ENCODE peak calls at places on chromosomes 16 and 17, in five cellular contexts. R is GM12865, H is HFFc6, I is left lung, C is OCI-LY7. Q is an unnamed sample.

GRCh38 chr17:65100316-65101140 is 36.6 kb upstream of the RGS9 start:
- DNase-seq in H (peak; percentile 30), R (peak; percentile 92), C (peak; percentile 91), I (peak; percentile 89), Q (peak; percentile 81)

GRCh38 chr17:79600613-79601221 is 10.1 kb downstream of the RBFOX3 start:
- DNase-seq in C (no peak), R (no peak), H (no peak), I (no peak), Q (no peak)

GRCh38 chr17:40448639-40449261 is 5.5 kb downstream of the IGFBP4 start:
- DNase-seq in I (peak; percentile 83), C (no peak), H (no peak), R (no peak), Q (no peak)

GRCh38 chr17:12591336-12591735 is 74.4 kb upstream of the MYOCD start:
- DNase-seq in R (no peak), H (peak; percentile 6), I (no peak), C (no peak), Q (no peak)

GRCh38 chr16:84950906-84951305 is 60.4 kb downstream of the ZDHHC7 start:
- DNase-seq in C (peak; percentile 49), I (no peak), R (peak; percentile 55), H (no peak), Q (peak; percentile 61)

GRCh38 chr17:50051082-50051576 is 4.8 kb upstream of the ITGA3 start:
- DNase-seq in C (no peak), I (no peak), H (peak; percentile 81), R (peak; percentile 47), Q (peak; percentile 90)

GRCh38 chr17:78769200-78769773 is 12.8 kb downstream of the CYTH1 start:
- DNase-seq in H (no peak), I (no peak), C (peak; percentile 51), R (peak; percentile 41), Q (peak; percentile 58)

GRCh38 chr17:49975531-49975930 is 6.5 kb downstream of the DLX4 start:
- DNase-seq in I (no peak), H (no peak), R (no peak), C (no peak), Q (no peak)

GRCh38 chr16:76787394-76787793 is 403.6 kb upstream of the MON1B start:
- DNase-seq in I (no peak), C (no peak), H (no peak), R (no peak), Q (no peak)

GRCh38 chr16:77833906-77834599 is 45.7 kb downstream of the VAT1L start:
- DNase-seq in R (no peak), H (no peak), I (no peak), C (no peak), Q (no peak)

GRCh38 chr17:47720754-47721533 is 12.1 kb upstream of the TBX21 start:
- DNase-seq in H (peak; percentile 49), R (peak; percentile 64), I (no peak), C (no peak), Q (peak; percentile 100)

GRCh38 chr16:23466162-23466885 is 13.3 kb upstream of the COG7 start:
- DNase-seq in I (no peak), C (no peak), R (no peak), H (peak; percentile 89), Q (no peak)

GRCh38 chr16:3454093-3454492 is 10.6 kb downstream of the NAA60 start:
- DNase-seq in R (no peak), C (no peak), I (no peak), H (no peak), Q (no peak)

GRCh38 chr17:12622726-12623125 is 43.0 kb upstream of the MYOCD start:
- DNase-seq in R (no peak), H (no peak), C (no peak), I (no peak), Q (no peak)

GRCh38 chr17:49259663-49260010 is 29.1 kb upstream of the PHOSPHO1 start:
- DNase-seq in C (no peak), I (no peak), R (no peak), H (no peak), Q (no peak)

GRCh38 chr16:30741461-30741914 is 6.7 kb upstream of the PHKG2 start:
- DNase-seq in H (peak; percentile 86), R (no peak), I (peak; percentile 84), C (no peak), Q (no peak)

GRCh38 chr17:78435330-78436005 is 57.0 kb downstream of the PGS1 start:
- DNase-seq in C (no peak), R (no peak), I (no peak), H (no peak), Q (no peak)

GRCh38 chr16:85393674-85394510 is 219.2 kb upstream of the GSE1 start:
- DNase-seq in I (peak; percentile 49), R (peak; percentile 65), H (peak; percentile 17), C (peak; percentile 73), Q (peak; percentile 77)

GRCh38 chr16:80198265-80198994 is 342.4 kb upstream of the DYNLRB2 start:
- DNase-seq in R (no peak), H (no peak), C (no peak), I (no peak), Q (no peak)

DNA sequence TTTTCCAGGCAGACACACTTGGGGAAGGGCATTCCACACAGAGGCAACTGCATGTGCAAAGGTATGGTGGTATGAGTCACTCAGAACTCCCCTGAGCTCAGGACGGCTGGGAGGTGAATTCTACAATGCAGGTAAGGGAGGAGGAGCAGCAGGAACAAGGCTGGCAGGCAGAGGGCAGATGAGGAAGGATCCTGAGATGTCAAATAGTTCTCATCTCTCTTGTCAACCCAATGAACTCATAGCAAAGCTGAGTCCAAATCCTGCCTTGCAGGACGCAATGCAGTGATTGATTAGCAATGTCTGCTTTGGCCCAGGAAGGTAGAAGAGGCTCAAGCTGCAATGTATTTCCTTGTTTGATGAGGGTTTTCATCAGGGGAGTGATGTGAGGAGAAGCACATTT is 243.5 kb downstream of the XYLT1 start:
- DNase-seq in R (no peak), I (no peak), H (no peak), C (no peak), Q (no peak)
- TF ChIP-seq CTCF in R (no peak), I (no peak), H (no peak), C (no peak), Q (no peak)

GRCh38 chr17:51795401-51795800 is 363.1 kb downstream of the CA10 start:
- DNase-seq in H (no peak), R (no peak), I (no peak), C (no peak), Q (no peak)
- TF ChIP-seq CTCF in H (no peak), R (no peak), I (no peak), C (no peak), Q (no peak)

GRCh38 chr17:53449324-53449723 is 373.4 kb upstream of the KIF2B start:
- DNase-seq in H (no peak), I (no peak), R (no peak), C (no peak), Q (no peak)
- TF ChIP-seq CTCF in H (no peak), I (no peak), R (no peak), C (no peak), Q (no peak)

GRCh38 chr16:26645629-26646028 is 421.1 kb upstream of the C16orf82 start:
- DNase-seq in R (peak; percentile 22), H (no peak), I (no peak), C (peak; percentile 80), Q (peak; percentile 73)
- TF ChIP-seq CTCF in R (peak; percentile 49), H (no peak), I (no peak), C (peak; percentile 98), Q (peak; percentile 84)

GRCh38 chr16:14364112-14364385 is 266.0 kb downstream of the PARN start:
- DNase-seq in I (no peak), R (no peak), H (no peak), C (no peak), Q (no peak)

GRCh38 chr16:14362774-14363371 is 267.2 kb downstream of the PARN start:
- DNase-seq in R (no peak), C (no peak), H (peak; percentile 53), I (no peak), Q (no peak)

GRCh38 chr16:14366447-14366846 is 263.6 kb downstream of the PARN start:
- DNase-seq in I (no peak), H (no peak), C (no peak), R (no peak), Q (no peak)

GRCh38 chr16:14365200-14365851 is 264.7 kb downstream of the PARN start:
- DNase-seq in R (no peak), C (no peak), H (no peak), I (no peak), Q (no peak)

DNA sequence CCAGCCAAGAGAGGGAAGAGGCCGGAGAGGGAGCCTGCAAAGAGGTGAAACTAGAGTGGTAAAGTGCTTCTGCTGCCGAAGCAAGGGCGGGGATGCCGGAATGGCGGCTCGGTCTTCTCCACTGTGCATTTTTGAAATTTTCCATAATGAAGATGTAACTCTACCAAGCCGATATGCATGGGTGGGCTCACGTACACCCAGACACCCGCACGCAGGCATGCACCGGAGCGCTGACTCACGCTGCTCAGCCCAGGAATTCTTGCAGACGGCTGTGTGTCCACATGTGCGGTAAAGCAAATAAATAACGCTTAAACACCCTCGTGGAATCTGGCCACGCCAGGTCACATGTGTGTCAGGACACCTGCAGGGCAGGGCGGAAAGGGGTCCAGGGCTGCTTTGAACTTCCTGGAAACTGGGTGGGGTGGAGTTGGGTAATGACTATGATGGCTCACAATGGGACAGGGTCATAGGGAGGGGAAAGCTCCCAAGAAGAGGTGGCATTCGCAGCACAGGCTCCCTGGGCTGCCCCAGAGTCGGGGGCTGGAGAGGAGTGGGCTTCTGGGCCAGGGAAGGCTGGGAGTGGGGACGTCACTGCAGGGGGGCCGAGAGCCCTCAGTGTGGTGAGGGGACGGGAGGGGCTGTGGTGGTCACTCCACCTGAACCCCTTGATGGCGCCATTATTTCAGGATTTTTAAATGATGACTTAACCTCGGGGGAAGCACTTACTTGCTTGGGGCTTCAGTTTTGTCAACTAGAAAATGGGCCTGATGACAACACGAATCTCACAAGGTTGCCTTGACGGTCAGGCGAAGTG is 265.5 kb downstream of the PARN start:
- DNase-seq in C (no peak), I (peak; percentile 59), H (peak; percentile 75), R (no peak), Q (no peak)
- TF ChIP-seq CTCF in C (no peak), I (no peak), H (peak; percentile 5), R (no peak), Q (no peak)

DNA sequence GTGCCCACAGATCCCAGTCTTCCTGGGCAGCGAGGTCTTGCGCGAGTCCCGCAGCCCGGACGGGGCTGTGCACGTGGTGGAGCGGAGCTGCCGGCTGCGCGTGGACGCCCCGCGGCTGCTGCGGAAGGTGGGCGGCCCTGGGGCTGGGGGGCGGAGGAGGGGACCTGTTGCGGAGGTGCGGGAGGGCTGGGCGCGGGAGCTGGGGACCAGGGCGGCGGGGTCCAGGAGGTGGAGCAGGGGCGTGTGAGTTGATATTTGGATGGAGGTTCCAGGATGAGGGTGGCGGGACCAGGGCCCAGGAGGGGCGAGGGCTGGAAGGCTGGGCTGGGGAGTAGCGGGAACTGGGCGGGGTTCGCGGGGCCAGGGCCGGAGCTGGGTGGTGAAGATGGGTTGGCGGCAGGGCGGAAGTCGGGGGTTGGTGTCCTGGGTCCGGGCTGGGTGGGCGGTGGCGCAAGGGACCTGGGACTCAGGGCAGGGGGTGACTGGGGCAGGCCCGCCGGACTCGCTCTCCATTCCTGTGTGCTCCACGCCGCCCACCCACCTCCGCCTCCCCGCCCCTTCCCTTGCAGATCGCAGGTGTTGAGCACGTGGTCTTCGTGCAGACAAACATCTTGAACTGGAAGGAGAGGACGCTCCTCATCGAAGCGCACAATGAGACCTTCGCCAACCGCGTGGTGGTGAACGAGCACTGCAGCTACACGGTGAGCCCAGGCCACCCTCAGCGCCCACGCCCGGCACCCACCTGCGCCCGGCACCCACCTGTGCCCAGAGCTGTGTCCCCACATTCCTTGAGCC is 29.6 kb downstream of the SEC14L5 start:
- DNase-seq in R (no peak), I (no peak), H (no peak), C (no peak), Q (peak; percentile 7)
- TF ChIP-seq CTCF in R (no peak), I (no peak), H (no peak), C (no peak), Q (no peak)